ENCODE peak calls at places on chromosomes 6 and 20, in four cellular contexts. G, J, M and H are unnamed samples.
A peak's percentile ranks its signal among the peaks of the same experiment; 100 is the strongest.

GRCh38 chr20:50980071-50980681 is 21.6 kb downstream of the MOCS3 start:
- DNase-seq in G (no peak), J (no peak), M (no peak), H (no peak)

GRCh38 chr6:110831405-110831804 is 16.1 kb upstream of the CDK19 start:
- DNase-seq in G (no peak), J (no peak), M (no peak), H (no peak)

GRCh38 chr20:37526238-37526838 is 1.3 kb downstream of the BLCAP start:
- DNase-seq in G (no peak), J (no peak), M (no peak), H (no peak)

GRCh38 chr20:48102076-48102787 is 317.0 kb upstream of the SULF2 start:
- DNase-seq in G (no peak), J (no peak), M (no peak), H (no peak)

GRCh38 chr6:122202576-122203137 is 196.8 kb upstream of the HSF2 start:
- DNase-seq in G (no peak), J (no peak), M (no peak), H (no peak)

GRCh38 chr6:170206931-170207431 is 83.9 kb downstream of the DLL1 start:
- DNase-seq in G (no peak), J (no peak), M (no peak), H (no peak)

GRCh38 chr6:167420177-167420576 is 95.3 kb downstream of the TTLL2 start:
- DNase-seq in G (no peak), J (no peak), M (no peak), H (no peak)

GRCh38 chr6:32970413-32971244 is 2.2 kb downstream of the BRD2 start:
- DNase-seq in G (peak; percentile 61), J (peak; percentile 93), M (peak; percentile 60), H (peak; percentile 89)

GRCh38 chr6:106102967-106103727 is 17.0 kb downstream of the PRDM1 start:
- DNase-seq in G (no peak), J (no peak), M (no peak), H (no peak)

GRCh38 chr6:9647043-9647520 is 767.8 kb downstream of the TFAP2A start:
- DNase-seq in G (no peak), J (no peak), M (no peak), H (no peak)

GRCh38 chr6:45479834-45480696 is 102.3 kb upstream of the SUPT3H start:
- DNase-seq in G (no peak), J (no peak), M (no peak), H (no peak)

GRCh38 chr6:15330174-15330934 is 84.5 kb downstream of the JARID2 start:
- DNase-seq in G (no peak), J (no peak), M (no peak), H (no peak)

GRCh38 chr6:15329154-15329781 is 83.4 kb downstream of the JARID2 start:
- DNase-seq in G (no peak), J (no peak), M (no peak), H (no peak)

GRCh38 chr6:15332441-15332840 is 86.6 kb downstream of the JARID2 start:
- DNase-seq in G (no peak), J (no peak), M (no peak), H (no peak)

GRCh38 chr6:15331143-15331542 is 85.3 kb downstream of the JARID2 start:
- DNase-seq in G (no peak), J (no peak), M (no peak), H (no peak)

DNA sequence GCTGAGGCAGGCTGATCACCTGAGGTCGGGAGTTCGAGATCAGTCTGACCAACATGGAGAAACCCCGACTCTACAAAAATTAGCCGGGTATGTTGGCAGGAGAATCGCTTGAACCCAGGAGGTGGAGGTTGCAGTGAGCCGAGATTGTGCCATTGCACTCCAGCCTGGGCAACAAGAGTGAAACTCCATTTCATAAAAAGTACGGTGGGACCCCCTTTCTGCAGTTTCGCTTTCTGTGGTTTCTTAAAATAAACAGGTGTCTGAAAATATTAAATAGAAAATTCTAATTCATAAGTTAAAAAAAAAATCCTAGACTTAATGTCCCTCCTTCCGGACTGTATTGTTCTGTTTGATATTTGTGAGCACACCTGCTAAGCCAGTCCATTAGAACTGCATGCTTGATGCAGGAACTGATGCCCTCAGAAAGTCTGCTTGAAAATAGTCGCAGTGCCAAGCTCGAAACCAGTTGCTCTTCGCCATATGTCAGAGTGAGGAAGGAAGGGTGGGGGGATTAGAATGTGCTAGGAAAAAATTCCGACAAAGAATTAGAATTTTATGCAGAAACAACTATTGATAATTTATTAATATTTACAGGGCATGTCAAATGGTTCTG is 85.9 kb downstream of the JARID2 start:
- DNase-seq in G (no peak), J (no peak), M (no peak), H (no peak)
- H3K4me3 ChIP-seq in G (peak overlapping the region; percentile 61), J (no peak overlapping the region), M (no peak overlapping the region), H (no peak overlapping the region)

GRCh38 chr6:1389791-1390070 is 355 bp downstream of the FOXF2 start:
- DNase-seq in G (no peak), J (no peak), M (no peak), H (no peak)
- H3K4me3 ChIP-seq in G (no peak overlapping the region), J (peak overlapping the region; percentile 60), M (no peak overlapping the region), H (peak overlapping the region; percentile 76)

GRCh38 chr20:63737690-63737939 is 1.2 kb downstream of the LIME1 start:
- DNase-seq in G (no peak), J (no peak), M (no peak), H (no peak)
- H3K4me3 ChIP-seq in G (peak overlapping the region; percentile 84), J (peak overlapping the region; percentile 25), M (peak overlapping the region; percentile 42), H (peak overlapping the region; percentile 40)

DNA sequence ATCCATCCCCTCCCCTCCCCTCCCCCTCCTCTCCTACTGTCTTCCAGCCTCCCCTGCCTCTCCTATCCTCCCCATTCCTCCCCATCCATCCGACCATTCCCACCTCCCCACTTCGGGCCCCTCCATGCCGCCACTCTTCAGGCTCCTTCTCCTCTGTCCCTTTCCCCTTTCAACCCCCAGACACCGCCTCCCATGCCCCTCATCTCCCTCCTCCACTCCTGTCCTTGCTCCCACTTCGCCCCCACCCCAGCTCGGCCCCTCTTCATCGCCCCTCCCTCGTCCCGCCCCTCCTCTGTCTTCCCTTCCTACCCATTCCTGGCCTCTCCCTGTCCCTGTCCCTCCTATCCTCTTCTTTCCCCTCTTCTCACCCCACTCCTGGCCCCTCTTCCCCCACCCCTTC is 554 bp upstream of the CST3 start:
- DNase-seq in G (no peak), J (no peak), M (no peak), H (no peak)
- H3K4me3 ChIP-seq in G (no peak overlapping the region), J (no peak overlapping the region), M (no peak overlapping the region), H (no peak overlapping the region)

DNA sequence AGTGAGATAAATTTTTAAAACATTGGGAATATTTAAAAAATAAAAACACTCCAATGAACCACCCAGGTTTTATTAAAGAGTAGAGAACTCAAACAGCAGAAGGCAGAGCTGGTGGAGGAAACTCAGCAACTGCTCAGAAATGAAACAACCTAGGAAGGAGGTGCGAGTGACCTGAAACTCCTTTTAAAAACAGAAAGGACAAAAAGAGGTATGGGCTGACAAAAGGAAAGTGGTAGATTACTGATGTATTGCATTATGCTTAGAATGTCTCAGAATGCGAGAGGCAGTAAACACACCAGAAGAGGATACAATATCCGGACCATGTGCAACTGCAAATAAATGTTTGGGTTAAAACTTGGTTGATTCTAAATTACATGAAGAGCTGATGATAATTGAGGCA is 97.6 kb downstream of the ESR1 start:
- DNase-seq in G (no peak), J (no peak), M (no peak), H (no peak)
- H3K4me3 ChIP-seq in G (no peak overlapping the region), J (no peak overlapping the region), M (no peak overlapping the region), H (no peak overlapping the region)

GRCh38 chr6:131643262-131643631 is 6.1 kb downstream of the ENPP3 start:
- DNase-seq in G (no peak), J (no peak), M (peak; percentile 66), H (no peak)
- H3K4me3 ChIP-seq in G (no peak overlapping the region), J (no peak overlapping the region), M (no peak overlapping the region), H (no peak overlapping the region)

GRCh38 chr6:112366695-112367546 is 19.8 kb downstream of the RFPL4B start:
- DNase-seq in G (no peak), J (no peak), M (no peak), H (no peak)
- H3K4me3 ChIP-seq in G (no peak overlapping the region), J (no peak overlapping the region), M (no peak overlapping the region), H (no peak overlapping the region)

GRCh38 chr20:23998392-23998791 is 9.8 kb upstream of the GGTLC1 start:
- DNase-seq in G (no peak), J (no peak), M (no peak), H (no peak)

GRCh38 chr20:24007073-24007595 is 18.6 kb upstream of the GGTLC1 start:
- DNase-seq in G (no peak), J (no peak), M (no peak), H (no peak)

GRCh38 chr20:24004470-24004869 is 15.9 kb upstream of the GGTLC1 start:
- DNase-seq in G (no peak), J (no peak), M (no peak), H (no peak)

GRCh38 chr20:24002896-24003295 is 14.3 kb upstream of the GGTLC1 start:
- DNase-seq in G (no peak), J (no peak), M (no peak), H (no peak)

DNA sequence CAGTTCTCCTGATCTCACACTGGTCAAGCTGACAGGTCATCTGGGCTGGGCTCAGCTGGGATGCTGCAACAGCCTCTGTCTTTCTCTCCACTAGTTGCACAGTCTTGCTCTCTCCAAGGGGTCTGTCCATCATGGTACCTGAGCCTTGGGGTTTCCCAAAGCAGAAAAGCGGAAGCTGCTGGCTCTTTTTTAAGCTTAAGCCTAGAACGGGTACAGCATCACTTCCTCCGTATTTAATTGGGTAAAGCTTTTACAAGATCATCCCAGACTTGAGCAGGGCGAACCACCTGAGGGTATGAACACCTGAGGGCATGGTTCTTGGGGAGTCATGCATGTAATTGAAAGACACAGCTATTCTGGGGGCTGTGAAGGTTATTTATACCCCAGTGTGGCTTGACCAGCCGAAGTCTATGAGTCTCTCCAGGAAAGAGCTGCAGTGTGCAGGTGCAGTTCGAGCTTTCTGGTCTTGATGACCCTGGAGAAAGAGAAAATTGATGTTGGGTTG is 13.4 kb upstream of the GGTLC1 start:
- DNase-seq in G (no peak), J (no peak), M (no peak), H (no peak)
- H3K4me3 ChIP-seq in G (no peak overlapping the region), J (no peak overlapping the region), M (no peak overlapping the region), H (no peak overlapping the region)

GRCh38 chr20:18702736-18703135 is 110.8 kb upstream of the SCP2D1 start:
- DNase-seq in G (no peak), J (peak; percentile 37), M (no peak), H (no peak)

GRCh38 chr20:18701969-18702368 is 111.6 kb upstream of the SCP2D1 start:
- DNase-seq in G (no peak), J (no peak), M (no peak), H (no peak)

GRCh38 chr20:18705906-18706305 is 107.7 kb upstream of the SCP2D1 start:
- DNase-seq in G (no peak), J (no peak), M (no peak), H (no peak)

GRCh38 chr20:18705490-18705889 is 108.1 kb upstream of the SCP2D1 start:
- DNase-seq in G (no peak), J (no peak), M (no peak), H (no peak)
- H3K4me3 ChIP-seq in G (no peak overlapping the region), J (no peak overlapping the region), M (no peak overlapping the region), H (no peak overlapping the region)

GRCh38 chr20:62580733-62581132 is 61.6 kb upstream of the SLCO4A1 start:
- DNase-seq in G (no peak), J (no peak), M (no peak), H (no peak)
- H3K4me3 ChIP-seq in G (no peak overlapping the region), J (no peak overlapping the region), M (no peak overlapping the region), H (no peak overlapping the region)